ENCODE peak calls at places on chromosomes 16 and 17, in ten cellular contexts. O is heart left ventricle, Q is testis, W is lower leg skin, N is transverse colon, R is ovary, C is breast epithelium, I is uterus, P is gastrocnemius medialis, E is A549. M is an unnamed sample.

GRCh38 chr16:87677830-87678229 is 75.5 kb downstream of the JPH3 start:
- DNase-seq in O (no peak), Q (no peak), W (no peak), N (no peak), R (no peak), C (no peak), I (no peak), P (no peak), E (no peak), M (no peak)

GRCh38 chr17:38605852-38606645 is at the start of gene SRCIN1:
- DNase-seq in O (peak; percentile 68), Q (peak; percentile 69), W (peak; percentile 88), N (peak; percentile 74), R (peak; percentile 74), C (no peak), I (peak; percentile 56), P (no peak), E (peak; percentile 70), M (peak; percentile 75)

GRCh38 chr16:11003141-11003540 is 58.8 kb downstream of the CLEC16A start:
- DNase-seq in O (no peak), Q (no peak), W (no peak), N (no peak), R (no peak), C (no peak), I (no peak), P (no peak), E (no peak), M (no peak)

GRCh38 chr17:64787255-64787920 is 125.3 kb upstream of the SMURF2 start:
- DNase-seq in O (no peak), Q (no peak), W (no peak), N (peak; percentile 70), R (no peak), C (no peak), I (no peak), P (no peak), E (no peak), M (no peak)

GRCh38 chr16:58022601-58023371 is 2.8 kb upstream of the MMP15 start:
- DNase-seq in O (peak; percentile 87), Q (peak; percentile 87), W (no peak), N (peak; percentile 71), R (peak; percentile 81), C (no peak), I (peak; percentile 72), P (peak; percentile 28), E (no peak), M (no peak)

GRCh38 chr16:3716831-3717234 is 491 bp downstream of the TRAP1 start:
- DNase-seq in O (no peak), Q (peak; percentile 38), W (no peak), N (peak; percentile 44), R (no peak), C (no peak), I (no peak), P (no peak), E (peak; percentile 29), M (peak; percentile 66)

GRCh38 chr16:84768061-84768797 is 51.6 kb upstream of the CRISPLD2 start:
- DNase-seq in O (no peak), Q (no peak), W (peak; percentile 12), N (no peak), R (no peak), C (no peak), I (no peak), P (no peak), E (no peak), M (no peak)

GRCh38 chr17:74659898-74660297 is 36.4 kb upstream of the CD300E start:
- DNase-seq in O (no peak), Q (no peak), W (peak; percentile 20), N (no peak), R (no peak), C (no peak), I (no peak), P (no peak), E (no peak), M (peak; percentile 65)

GRCh38 chr16:12628526-12628925 is 175.2 kb downstream of the CPPED1 start:
- DNase-seq in O (no peak), Q (no peak), W (no peak), N (no peak), R (no peak), C (no peak), I (no peak), P (no peak), E (no peak), M (no peak)

GRCh38 chr16:85475691-85476300 is 137.3 kb upstream of the GSE1 start:
- DNase-seq in O (no peak), Q (no peak), W (no peak), N (no peak), R (no peak), C (no peak), I (no peak), P (no peak), E (no peak), M (no peak)

GRCh38 chr17:75638893-75639292 is 5.7 kb downstream of the SMIM5 start:
- DNase-seq in O (peak; percentile 73), Q (no peak), W (no peak), N (no peak), R (no peak), C (no peak), I (no peak), P (no peak), E (no peak), M (no peak)

GRCh38 chr17:55726440-55726839 is 3.8 kb upstream of the TMEM100 start:
- DNase-seq in O (no peak), Q (peak; percentile 61), W (peak; percentile 94), N (peak; percentile 17), R (peak; percentile 36), C (no peak), I (peak; percentile 40), P (peak; percentile 51), E (peak; percentile 34), M (no peak)

GRCh38 chr17:33520404-33521032 is 227.4 kb upstream of the ASIC2 start:
- DNase-seq in O (peak; percentile 68), Q (peak; percentile 80), W (no peak), N (peak; percentile 17), R (peak; percentile 22), C (peak; percentile 60), I (peak; percentile 44), P (no peak), E (peak; percentile 46), M (peak; percentile 57)

GRCh38 chr17:17757391-17757791 is 76.1 kb downstream of the RAI1 start:
- DNase-seq in O (no peak), Q (no peak), W (no peak), N (no peak), R (no peak), C (no peak), I (no peak), P (no peak), E (no peak), M (peak; percentile 42)

GRCh38 chr17:17759164-17759563 is 77.6 kb downstream of the SREBF1 start:
- DNase-seq in O (no peak), Q (no peak), W (no peak), N (no peak), R (no peak), C (no peak), I (no peak), P (no peak), E (no peak), M (no peak)

GRCh38 chr17:17757944-17758343 is 76.7 kb downstream of the RAI1 start:
- DNase-seq in O (no peak), Q (no peak), W (no peak), N (no peak), R (no peak), C (no peak), I (no peak), P (no peak), E (no peak), M (no peak)

GRCh38 chr17:17760872-17761550 is 75.8 kb downstream of the SREBF1 start:
- DNase-seq in O (no peak), Q (no peak), W (no peak), N (no peak), R (no peak), C (no peak), I (no peak), P (no peak), E (no peak), M (no peak)

GRCh38 chr17:17758443-17758842 is 77.2 kb downstream of the RAI1 start:
- DNase-seq in O (no peak), Q (no peak), W (no peak), N (no peak), R (no peak), C (no peak), I (no peak), P (no peak), E (no peak), M (no peak)
- TF ChIP-seq POLR2A in O (no peak), Q (no peak), W (no peak), N (no peak), R (no peak), C (no peak), I (no peak), P (no peak), E (no peak), M (no peak)

GRCh38 chr17:2795412-2796163 is 650 bp upstream of the RAP1GAP2 start:
- DNase-seq in O (no peak), Q (no peak), W (no peak), N (no peak), R (no peak), C (no peak), I (no peak), P (no peak), E (no peak), M (no peak)
- H3K4me3 ChIP-seq in O (no peak overlapping the region), Q (no peak overlapping the region), W (no peak overlapping the region), N (no peak overlapping the region), R (no peak overlapping the region), C (no peak overlapping the region), I (no peak overlapping the region), P (no peak overlapping the region), E (no peak overlapping the region), M (peak overlapping the region; percentile 54)

GRCh38 chr16:30526137-30526822 is at the start of gene ZNF768:
- DNase-seq in O (peak; percentile 88), Q (peak; percentile 62), W (peak; percentile 90), N (peak; percentile 46), R (peak; percentile 68), C (peak; percentile 56), I (peak; percentile 50), P (peak; percentile 35), E (peak; percentile 33), M (peak; percentile 63)
- TF ChIP-seq CTCF in O (no peak), Q (no peak), W (no peak), N (no peak), R (no peak), C (no peak), I (no peak), P (no peak), E (no peak), M (no peak)

DNA sequence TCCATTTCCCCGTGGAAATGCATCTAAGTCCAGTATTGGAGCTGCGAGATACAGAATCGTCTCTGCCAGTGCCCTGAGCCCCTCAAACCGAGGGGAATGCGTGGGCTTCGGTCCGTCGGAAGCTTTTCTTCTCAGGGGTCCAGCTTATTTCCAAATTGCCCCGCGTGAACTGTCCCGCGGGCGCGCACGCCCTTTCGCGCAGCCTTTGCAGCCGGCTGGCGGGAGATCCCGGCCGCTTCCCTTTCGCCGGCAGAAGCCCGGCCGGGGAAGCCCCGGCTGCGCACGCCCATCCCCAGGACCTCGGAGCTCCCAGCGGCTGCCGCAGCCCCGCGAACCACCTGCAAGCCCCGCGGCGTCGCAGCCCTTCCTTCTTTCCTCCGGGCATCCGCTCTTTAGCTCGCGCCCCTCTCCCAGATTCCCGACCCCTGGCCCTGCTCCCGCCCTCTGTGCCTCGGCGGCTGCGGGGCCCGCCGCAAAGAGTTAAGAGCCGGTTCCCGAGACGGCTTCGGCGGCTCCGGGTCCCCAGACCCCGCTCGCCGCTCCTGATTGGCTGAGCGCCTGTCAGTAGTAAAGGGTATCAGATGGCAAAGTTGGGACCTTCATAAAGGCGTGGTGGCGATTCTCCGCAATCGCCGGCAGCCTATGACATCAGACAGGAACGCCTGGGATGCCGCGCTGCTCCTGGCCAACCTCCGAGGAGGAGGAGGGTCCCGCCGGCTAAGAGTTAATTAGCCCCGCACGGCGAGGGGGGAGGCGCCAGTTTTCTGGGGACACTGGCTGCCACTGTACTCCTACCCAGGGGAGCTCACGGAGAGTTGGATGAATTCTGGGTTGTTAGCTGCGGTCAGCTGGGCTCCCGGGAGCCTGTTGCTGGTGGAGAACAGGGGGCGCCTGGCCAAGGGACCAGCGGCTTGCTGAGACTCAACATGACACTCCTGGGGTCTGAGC is at the start of gene MYOCD:
- DNase-seq in O (peak; percentile 79), Q (peak; percentile 40), W (no peak), N (peak; percentile 27), R (peak; percentile 64), C (no peak), I (peak; percentile 64), P (no peak), E (peak; percentile 82), M (no peak)
- TF ChIP-seq POLR2A in O (peak; percentile 49), Q (no peak), W (no peak), N (peak; percentile 18), R (no peak), C (no peak), I (no peak), P (no peak), E (peak; percentile 48), M (no peak)

M was measured in NB4.